ENCODE peak calls at places on chromosomes 6 and 20, in six cellular contexts. One of them, this sample, is unnamed.
A peak's percentile ranks its signal among the peaks of the same experiment; 100 is the strongest.

GRCh38 chr6:56483929-56484328 is 158.8 kb downstream of the DST start:
- DNase-seq in gastrocnemius medialis: no peak
- DNase-seq in DND-41: no peak
- DNase-seq in SJSA1: no peak
- DNase-seq in lower lobe of right lung: no peak
- DNase-seq in CD8-positive, alpha-beta T cell: no peak
- DNase-seq in this sample: no peak

GRCh38 chr6:35728663-35729348 is 8.0 kb upstream of the ARMC12 start:
- DNase-seq in gastrocnemius medialis: peak; percentile 70
- DNase-seq in DND-41: peak; percentile 87
- DNase-seq in SJSA1: no peak
- DNase-seq in lower lobe of right lung: peak; percentile 82
- DNase-seq in CD8-positive, alpha-beta T cell: no peak
- DNase-seq in this sample: peak; percentile 52

GRCh38 chr6:53862517-53863457 is 68.0 kb downstream of the LRRC1 start:
- DNase-seq in gastrocnemius medialis: no peak
- DNase-seq in DND-41: no peak
- DNase-seq in SJSA1: no peak
- DNase-seq in lower lobe of right lung: no peak
- DNase-seq in CD8-positive, alpha-beta T cell: no peak
- DNase-seq in this sample: no peak

GRCh38 chr6:49118475-49118874 is 344.6 kb downstream of the MMUT start:
- DNase-seq in gastrocnemius medialis: no peak
- DNase-seq in DND-41: no peak
- DNase-seq in SJSA1: no peak
- DNase-seq in lower lobe of right lung: no peak
- DNase-seq in CD8-positive, alpha-beta T cell: no peak
- DNase-seq in this sample: no peak

GRCh38 chr20:64247312-64247627 is 8.3 kb upstream of the PCMTD2 start:
- DNase-seq in gastrocnemius medialis: no peak
- DNase-seq in DND-41: no peak
- DNase-seq in SJSA1: no peak
- DNase-seq in lower lobe of right lung: no peak
- DNase-seq in CD8-positive, alpha-beta T cell: no peak
- DNase-seq in this sample: no peak

GRCh38 chr6:151502499-151502898 is 8.7 kb downstream of the CCDC170 start:
- DNase-seq in gastrocnemius medialis: no peak
- DNase-seq in DND-41: no peak
- DNase-seq in SJSA1: no peak
- DNase-seq in lower lobe of right lung: no peak
- DNase-seq in CD8-positive, alpha-beta T cell: no peak
- DNase-seq in this sample: no peak

GRCh38 chr6:134663800-134664535 is 285.9 kb downstream of the ALDH8A1 start:
- DNase-seq in gastrocnemius medialis: no peak
- DNase-seq in DND-41: no peak
- DNase-seq in SJSA1: no peak
- DNase-seq in lower lobe of right lung: no peak
- DNase-seq in CD8-positive, alpha-beta T cell: no peak
- DNase-seq in this sample: no peak

GRCh38 chr6:93917216-93917615 is 497.9 kb upstream of the EPHA7 start:
- DNase-seq in gastrocnemius medialis: no peak
- DNase-seq in DND-41: no peak
- DNase-seq in SJSA1: no peak
- DNase-seq in lower lobe of right lung: no peak
- DNase-seq in CD8-positive, alpha-beta T cell: no peak
- DNase-seq in this sample: no peak

GRCh38 chr6:109050012-109050411 is 44.6 kb downstream of the SESN1 start:
- DNase-seq in gastrocnemius medialis: no peak
- DNase-seq in DND-41: no peak
- DNase-seq in SJSA1: no peak
- DNase-seq in lower lobe of right lung: no peak
- DNase-seq in CD8-positive, alpha-beta T cell: no peak
- DNase-seq in this sample: no peak

GRCh38 chr6:119112856-119113530 is 34.5 kb upstream of the FAM184A start:
- DNase-seq in gastrocnemius medialis: no peak
- DNase-seq in DND-41: peak; percentile 9
- DNase-seq in SJSA1: no peak
- DNase-seq in lower lobe of right lung: no peak
- DNase-seq in CD8-positive, alpha-beta T cell: no peak
- DNase-seq in this sample: no peak

GRCh38 chr6:56954389-56955170 is at the start of gene BEND6:
- DNase-seq in gastrocnemius medialis: no peak
- DNase-seq in DND-41: peak; percentile 6
- DNase-seq in SJSA1: peak; percentile 81
- DNase-seq in lower lobe of right lung: peak; percentile 49
- DNase-seq in CD8-positive, alpha-beta T cell: no peak
- DNase-seq in this sample: peak; percentile 52

GRCh38 chr20:56504373-56505005 is 20.1 kb upstream of the FAM209A start:
- DNase-seq in gastrocnemius medialis: no peak
- DNase-seq in DND-41: peak; percentile 18
- DNase-seq in SJSA1: no peak
- DNase-seq in lower lobe of right lung: no peak
- DNase-seq in CD8-positive, alpha-beta T cell: no peak
- DNase-seq in this sample: peak; percentile 18

GRCh38 chr6:72622094-72622540 is 253 bp downstream of the KCNQ5 start:
- DNase-seq in gastrocnemius medialis: no peak
- DNase-seq in DND-41: peak; percentile 68
- DNase-seq in SJSA1: no peak
- DNase-seq in lower lobe of right lung: peak; percentile 53
- DNase-seq in CD8-positive, alpha-beta T cell: peak; percentile 34
- DNase-seq in this sample: peak; percentile 58

GRCh38 chr20:20487811-20488210 is 119.9 kb downstream of the INSM1 start:
- DNase-seq in gastrocnemius medialis: no peak
- DNase-seq in DND-41: no peak
- DNase-seq in SJSA1: no peak
- DNase-seq in lower lobe of right lung: no peak
- DNase-seq in CD8-positive, alpha-beta T cell: no peak
- DNase-seq in this sample: no peak

GRCh38 chr20:45290677-45291355 is 15.8 kb upstream of the RBPJL start:
- DNase-seq in gastrocnemius medialis: peak; percentile 22
- DNase-seq in DND-41: peak; percentile 71
- DNase-seq in SJSA1: peak; percentile 81
- DNase-seq in lower lobe of right lung: peak; percentile 88
- DNase-seq in CD8-positive, alpha-beta T cell: peak; percentile 38
- DNase-seq in this sample: peak; percentile 55

GRCh38 chr6:98836962-98837944 is 2.9 kb downstream of the POU3F2 start:
- DNase-seq in gastrocnemius medialis: no peak
- DNase-seq in DND-41: no peak
- DNase-seq in SJSA1: no peak
- DNase-seq in lower lobe of right lung: no peak
- DNase-seq in CD8-positive, alpha-beta T cell: no peak
- DNase-seq in this sample: no peak

GRCh38 chr6:30074331-30075093 is 1.1 kb downstream of the RNF39 start:
- DNase-seq in gastrocnemius medialis: no peak
- DNase-seq in DND-41: no peak
- DNase-seq in SJSA1: no peak
- DNase-seq in lower lobe of right lung: peak; percentile 45
- DNase-seq in CD8-positive, alpha-beta T cell: no peak
- DNase-seq in this sample: no peak

GRCh38 chr20:31691646-31692275 is 30.9 kb downstream of the BCL2L1 start:
- DNase-seq in gastrocnemius medialis: no peak
- DNase-seq in DND-41: no peak
- DNase-seq in SJSA1: no peak
- DNase-seq in lower lobe of right lung: no peak
- DNase-seq in CD8-positive, alpha-beta T cell: no peak
- DNase-seq in this sample: no peak

GRCh38 chr20:31693402-31693801 is 29.3 kb downstream of the BCL2L1 start:
- DNase-seq in gastrocnemius medialis: no peak
- DNase-seq in DND-41: no peak
- DNase-seq in SJSA1: no peak
- DNase-seq in lower lobe of right lung: no peak
- DNase-seq in CD8-positive, alpha-beta T cell: no peak
- DNase-seq in this sample: no peak

GRCh38 chr20:31693987-31694661 is 28.5 kb downstream of the BCL2L1 start:
- DNase-seq in gastrocnemius medialis: no peak
- DNase-seq in DND-41: peak; percentile 38
- DNase-seq in SJSA1: no peak
- DNase-seq in lower lobe of right lung: no peak
- DNase-seq in CD8-positive, alpha-beta T cell: no peak
- DNase-seq in this sample: no peak

GRCh38 chr20:31695849-31696804 is 26.5 kb downstream of the BCL2L1 start:
- DNase-seq in gastrocnemius medialis: no peak
- DNase-seq in DND-41: no peak
- DNase-seq in SJSA1: peak; percentile 86
- DNase-seq in lower lobe of right lung: peak; percentile 56
- DNase-seq in CD8-positive, alpha-beta T cell: no peak
- DNase-seq in this sample: no peak

DNA sequence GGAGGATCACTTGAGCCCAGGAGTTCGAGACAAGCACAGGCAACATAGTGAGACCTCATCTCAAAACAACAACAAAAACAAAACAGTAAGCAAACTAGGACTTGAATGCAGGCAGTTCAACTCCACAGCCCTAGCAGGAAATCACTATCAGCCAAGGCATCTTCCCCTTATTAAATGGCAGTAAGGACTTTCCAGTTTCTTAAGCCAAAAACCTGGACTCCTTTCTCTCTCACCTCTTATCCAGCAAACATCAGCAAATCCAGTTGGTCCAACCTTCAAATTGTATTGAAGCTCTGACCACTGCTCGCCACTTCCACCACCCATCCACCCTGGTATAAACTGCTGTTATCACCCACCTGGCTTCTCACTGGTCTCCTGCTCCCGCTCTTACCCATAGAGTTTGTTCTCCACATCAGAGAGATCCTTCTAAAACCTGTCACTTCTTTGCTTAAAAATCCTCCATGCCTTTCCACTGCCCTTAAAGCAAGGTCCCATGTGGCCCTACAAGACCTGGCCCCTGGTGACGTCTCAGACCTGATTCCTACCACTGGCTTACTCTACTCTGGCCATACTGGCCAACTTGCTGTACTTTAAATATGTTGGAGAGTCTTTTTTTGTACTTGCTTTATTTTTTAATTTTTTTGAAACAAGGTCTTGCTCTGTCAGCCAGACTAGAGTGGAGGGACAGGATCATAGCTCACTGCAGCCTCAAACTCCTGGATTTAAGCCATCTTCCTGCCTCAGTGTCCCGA is 27.6 kb downstream of the BCL2L1 start:
- DNase-seq in gastrocnemius medialis: no peak
- DNase-seq in DND-41: no peak
- DNase-seq in SJSA1: no peak
- DNase-seq in lower lobe of right lung: no peak
- DNase-seq in CD8-positive, alpha-beta T cell: no peak
- DNase-seq in this sample: no peak
- H3K4me3 ChIP-seq in gastrocnemius medialis: no peak overlapping the region
- H3K4me3 ChIP-seq in DND-41: no peak overlapping the region
- H3K4me3 ChIP-seq in SJSA1: no peak overlapping the region
- H3K4me3 ChIP-seq in lower lobe of right lung: no peak overlapping the region
- H3K4me3 ChIP-seq in CD8-positive, alpha-beta T cell: no peak overlapping the region
- H3K4me3 ChIP-seq in this sample: no peak overlapping the region

DNA sequence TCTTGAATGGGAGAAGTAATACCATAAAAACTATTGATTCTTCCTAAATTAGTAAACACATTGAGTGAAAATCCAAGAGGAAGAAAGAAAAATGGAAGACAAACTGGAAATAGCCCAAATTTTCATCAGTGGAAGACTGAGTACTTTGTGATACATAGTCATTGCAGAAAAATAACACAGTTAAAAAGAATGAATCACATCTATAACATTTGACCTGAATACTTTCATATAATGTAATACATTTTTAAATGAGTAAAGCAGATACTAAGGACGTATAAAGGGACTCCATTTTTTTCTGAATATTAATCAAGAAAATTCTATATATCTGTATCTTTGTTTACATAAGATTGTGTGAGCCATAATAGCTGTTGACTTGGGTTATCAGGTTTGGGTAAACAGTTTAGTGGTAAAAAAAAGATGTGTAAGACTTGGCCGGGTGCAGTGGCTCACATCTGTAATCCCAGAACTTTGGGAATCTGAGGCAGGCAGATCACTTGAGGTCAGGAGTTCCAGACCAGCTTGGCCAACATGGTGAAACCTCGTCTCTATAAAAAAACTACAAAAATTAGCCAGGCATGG is 4.3 kb upstream of the SLC17A2 start:
- DNase-seq in gastrocnemius medialis: no peak
- DNase-seq in DND-41: no peak
- DNase-seq in SJSA1: no peak
- DNase-seq in lower lobe of right lung: no peak
- DNase-seq in CD8-positive, alpha-beta T cell: no peak
- DNase-seq in this sample: no peak
- H3K4me1 ChIP-seq in gastrocnemius medialis: no peaks in the 10 kb centered on the region
- H3K4me1 ChIP-seq in DND-41: no peaks in the 10 kb centered on the region
- H3K4me1 ChIP-seq in SJSA1: no peaks in the 10 kb centered on the region
- H3K4me1 ChIP-seq in lower lobe of right lung: no peaks in the 10 kb centered on the region
- H3K4me1 ChIP-seq in CD8-positive, alpha-beta T cell: no peaks in the 10 kb centered on the region
- H3K4me1 ChIP-seq in this sample: no peaks in the 10 kb centered on the region

DNA sequence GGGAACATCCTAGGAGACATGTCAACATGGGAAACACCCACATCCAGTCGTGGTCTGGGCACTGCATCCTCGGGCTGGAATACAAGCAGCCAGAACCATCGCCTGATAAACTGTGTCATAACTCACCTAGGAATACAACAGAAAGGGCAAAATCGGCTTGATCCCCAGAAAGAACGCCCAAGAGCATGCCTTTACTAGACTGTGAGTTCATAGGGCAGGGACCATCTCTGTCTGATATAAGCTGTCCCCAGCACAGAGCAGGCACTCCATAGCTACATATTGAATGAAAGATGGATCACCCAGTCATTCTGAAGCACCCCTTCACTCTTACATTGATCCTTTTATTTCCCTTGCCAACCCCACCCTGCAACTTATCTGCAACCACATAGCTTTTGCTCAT is 23.8 kb downstream of the RIPOR2 start:
- DNase-seq in gastrocnemius medialis: no peak
- DNase-seq in DND-41: no peak
- DNase-seq in SJSA1: no peak
- DNase-seq in lower lobe of right lung: no peak
- DNase-seq in CD8-positive, alpha-beta T cell: no peak
- DNase-seq in this sample: no peak
- H3K4me3 ChIP-seq in gastrocnemius medialis: no peak overlapping the region
- H3K4me3 ChIP-seq in DND-41: no peak overlapping the region
- H3K4me3 ChIP-seq in SJSA1: no peak overlapping the region
- H3K4me3 ChIP-seq in lower lobe of right lung: peak overlapping the region; percentile 64
- H3K4me3 ChIP-seq in CD8-positive, alpha-beta T cell: peak overlapping the region; percentile 62
- H3K4me3 ChIP-seq in this sample: peak overlapping the region; percentile 41

DNA sequence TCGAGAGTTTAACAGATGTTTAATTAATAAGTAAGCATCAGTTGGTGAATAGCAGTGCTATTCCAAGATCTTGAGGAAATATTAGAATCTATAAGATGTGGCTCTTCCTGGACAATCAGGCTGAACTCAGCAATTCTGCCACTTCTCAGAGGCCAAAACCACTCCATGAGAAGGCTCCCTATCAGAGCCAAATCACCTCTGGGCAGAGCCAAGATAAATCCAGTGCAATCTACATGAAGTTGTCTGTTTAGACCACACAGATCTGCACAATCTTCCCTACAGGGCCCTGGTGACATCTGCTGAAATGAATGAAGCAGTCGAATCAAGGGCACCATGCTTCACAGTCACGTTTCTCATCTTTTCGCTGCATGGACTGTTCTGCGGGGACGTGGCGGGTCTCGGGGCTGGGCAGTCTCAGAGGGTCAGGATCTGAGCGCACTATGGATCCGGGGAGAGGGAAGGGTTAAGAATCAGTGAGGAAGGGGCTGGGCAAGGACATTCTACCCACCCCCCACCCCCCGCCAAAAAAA is 60.1 kb upstream of the CD93 start:
- DNase-seq in gastrocnemius medialis: no peak
- DNase-seq in DND-41: no peak
- DNase-seq in SJSA1: no peak
- DNase-seq in lower lobe of right lung: no peak
- DNase-seq in CD8-positive, alpha-beta T cell: no peak
- DNase-seq in this sample: no peak
- H3K4me1 ChIP-seq in gastrocnemius medialis: peaks cover 97% of the 10 kb centered on the region
- H3K4me1 ChIP-seq in DND-41: peaks cover 80% of the 10 kb centered on the region
- H3K4me1 ChIP-seq in SJSA1: peaks cover 70% of the 10 kb centered on the region
- H3K4me1 ChIP-seq in lower lobe of right lung: peaks cover 79% of the 10 kb centered on the region
- H3K4me1 ChIP-seq in CD8-positive, alpha-beta T cell: no peaks in the 10 kb centered on the region
- H3K4me1 ChIP-seq in this sample: no peaks in the 10 kb centered on the region

This sample was measured in naive thymus-derived CD4-positive, alpha-beta T cell.